ENCODE peak calls at places on chromosomes 13 and 19, in six cellular contexts. M is H9, W is H1, K is IMR-90, Z is mesenchymal stem cell, O is trophoblast cell. X is an unnamed sample.

GRCh38 chr13:44397766-44398223 is 24.2 kb downstream of the SERP2 start:
- DNase-seq in O (no peak), M (no peak), Z (peak; percentile 82), K (peak; percentile 20), W (no peak), X (no peak)

GRCh38 chr13:32142956-32143375 is 111.4 kb downstream of the FRY start:
- DNase-seq in M (peak; percentile 60), O (peak; percentile 54), W (peak; percentile 34), K (peak; percentile 52), Z (peak; percentile 34), X (no peak)

GRCh38 chr19:48154003-48154402 is 16.1 kb downstream of the LIG1 start:
- DNase-seq in W (no peak), Z (peak; percentile 15), K (peak; percentile 3), M (no peak), O (no peak), X (no peak)

GRCh38 chr13:114146629-114147028 is 14.2 kb upstream of the RASA3 start:
- DNase-seq in Z (no peak), W (no peak), K (no peak), O (no peak), M (no peak), X (no peak)

GRCh38 chr13:25963681-25964080 is 88.1 kb downstream of the SHISA2 start:
- DNase-seq in Z (peak; percentile 44), K (no peak), M (no peak), O (no peak), W (no peak), X (no peak)

GRCh38 chr19:38774181-38774950 is 1.0 kb upstream of the LGALS7 start:
- DNase-seq in M (no peak), Z (no peak), W (no peak), O (no peak), K (no peak), X (no peak)

GRCh38 chr13:28558126-28558525 is 63.2 kb upstream of the FLT1 start:
- DNase-seq in K (peak; percentile 97), O (peak; percentile 88), W (no peak), Z (peak; percentile 75), M (no peak), X (no peak)

GRCh38 chr19:1490311-1491113 is at the start of gene PCSK4:
- DNase-seq in M (peak; percentile 99), W (peak; percentile 97), Z (peak; percentile 99), K (peak; percentile 98), O (peak; percentile 98), X (peak; percentile 100)

GRCh38 chr19:18612772-18613588 is at the start of gene TMEM59L:
- DNase-seq in Z (no peak), O (no peak), M (no peak), W (no peak), K (no peak), X (no peak)

GRCh38 chr19:51689751-51690358 is 3.3 kb upstream of the SPACA6 start:
- DNase-seq in K (no peak), M (peak; percentile 84), Z (peak; percentile 64), O (peak; percentile 45), W (no peak), X (peak; percentile 68)

GRCh38 chr19:13843104-13843921 is 33.6 kb upstream of the NANOS3 start:
- DNase-seq in M (peak; percentile 74), W (no peak), K (peak; percentile 47), Z (peak; percentile 86), O (peak; percentile 53), X (no peak)

GRCh38 chr13:61414686-61415664 is 674 bp downstream of the PCDH20 start:
- DNase-seq in Z (peak; percentile 18), W (peak; percentile 83), M (peak; percentile 93), O (no peak), K (no peak), X (peak; percentile 75)

DNA sequence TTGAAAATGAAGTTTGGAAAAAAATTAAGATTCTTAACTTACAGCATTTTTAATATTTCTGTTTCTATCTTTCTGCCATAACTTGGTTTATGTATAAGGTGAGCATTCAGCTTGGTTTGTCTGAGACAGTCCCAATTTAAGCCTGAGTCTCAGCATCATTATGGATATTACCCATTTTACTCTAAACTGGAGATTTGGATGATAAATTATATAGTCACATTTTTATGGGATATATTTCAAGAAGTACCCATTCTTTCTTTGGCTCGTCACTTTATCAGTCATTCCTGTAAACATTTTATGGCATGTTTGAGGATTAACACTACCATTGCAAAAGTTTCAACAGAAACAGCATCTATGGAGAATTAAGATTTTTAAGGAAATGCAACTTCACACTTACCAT is 1129.0 kb upstream of the PCDH9 start:
- DNase-seq in W (no peak), M (no peak), K (no peak), O (no peak), Z (no peak), X (no peak)
- H4K91ac ChIP-seq in W (no peak overlapping the region), M (no peak overlapping the region), K (no peak overlapping the region), O (no peak overlapping the region), Z (no peak overlapping the region), X (no peak overlapping the region)

DNA sequence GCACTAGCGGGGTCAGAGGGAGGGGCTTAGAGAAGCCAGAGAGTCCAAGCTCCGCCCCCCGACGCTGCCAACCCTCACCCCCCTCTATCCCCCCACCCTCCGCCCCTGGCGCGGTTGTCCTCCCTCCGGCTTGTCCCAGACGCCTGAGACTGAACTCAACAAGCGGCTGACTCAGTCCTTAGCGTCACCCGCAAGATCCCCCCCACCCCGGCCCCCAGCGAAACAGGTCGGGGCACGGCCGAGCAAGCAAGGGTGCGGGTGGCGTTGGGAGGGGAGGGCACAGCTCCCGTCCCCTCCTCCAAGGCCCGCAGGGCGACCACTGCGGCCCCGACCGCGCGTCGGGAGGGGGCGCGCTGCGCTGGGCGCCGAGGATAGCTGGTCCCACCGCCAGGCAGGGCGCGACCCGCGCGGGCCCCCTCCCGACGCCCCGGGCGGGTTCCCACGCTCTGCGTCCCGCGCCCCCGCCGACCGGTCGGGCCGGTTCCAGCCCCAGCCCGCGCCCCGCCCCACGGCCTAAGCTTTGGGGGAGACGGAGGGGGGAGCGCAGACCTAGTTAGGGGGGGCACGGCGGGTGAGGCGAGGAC is 5.3 kb downstream of the NOTCH3 start:
- DNase-seq in W (no peak), K (peak; percentile 61), O (peak; percentile 70), M (peak; percentile 85), Z (peak; percentile 76), X (peak; percentile 78)
- H3K27ac ChIP-seq in W (peak overlapping the region; percentile 73), K (no peak overlapping the region), O (peak overlapping the region; percentile 41), M (no peak overlapping the region), Z (no peak overlapping the region), X (no peak overlapping the region)

DNA sequence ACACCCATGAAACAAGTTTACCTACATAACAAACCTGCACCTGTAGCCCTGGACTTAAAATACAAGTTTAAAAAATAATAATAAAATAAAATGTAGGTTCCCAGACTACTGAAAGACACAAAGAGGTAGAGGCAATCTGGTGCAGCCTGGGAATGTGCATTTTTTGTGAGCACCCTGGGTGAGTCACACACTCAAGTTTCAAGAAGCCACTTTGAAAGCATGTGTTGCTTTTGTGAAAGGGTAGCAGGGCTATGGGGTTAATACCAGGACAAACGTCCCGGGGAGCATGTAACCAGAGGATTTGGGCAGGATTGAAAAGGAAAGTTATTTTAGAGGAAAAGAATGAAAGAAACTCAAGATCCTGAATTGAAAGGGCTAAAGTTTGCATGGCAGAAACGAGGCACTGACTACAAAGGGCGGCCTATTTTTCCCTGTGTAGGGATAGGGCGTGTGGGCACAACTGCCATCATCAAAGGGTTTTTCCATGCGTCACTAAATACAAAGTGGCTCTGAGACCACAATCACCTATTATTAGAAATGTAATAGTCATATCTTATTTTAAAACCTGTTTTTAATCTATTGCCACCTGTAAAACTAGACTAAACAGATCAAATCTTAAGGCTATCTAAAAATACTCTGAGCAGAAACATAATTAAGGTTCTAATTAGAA is 314.9 kb downstream of the COG6 start:
- DNase-seq in Z (no peak), M (no peak), K (no peak), O (peak; percentile 5), W (no peak), X (peak; percentile 14)
- H4K91ac ChIP-seq in Z (no peak overlapping the region), M (no peak overlapping the region), K (no peak overlapping the region), O (no peak overlapping the region), W (no peak overlapping the region), X (no peak overlapping the region)

GRCh38 chr19:36377541-36378178 is 1.3 kb downstream of the ZFP14 start:
- DNase-seq in W (no peak), Z (no peak), O (no peak), M (no peak), K (no peak), X (no peak)
- H3K27ac ChIP-seq in W (no peak overlapping the region), Z (no peak overlapping the region), O (no peak overlapping the region), M (no peak overlapping the region), K (no peak overlapping the region), X (no peak overlapping the region)